ENCODE peak calls at places on chromosomes 5 and 9, in five cellular contexts. N is left ventricle myocardium inferior; O is fibroblast of lung; C is CD8-positive, alpha-beta T cell; M is A549. L is an unnamed sample.
A peak's percentile ranks its signal among the peaks of the same experiment; 100 is the strongest.

GRCh38 chr9:36802171-36802920 is 229.7 kb downstream of the MELK start:
- DNase-seq in N (no peak), O (peak; percentile 53), C (no peak), M (no peak), L (peak; percentile 87)

GRCh38 chr9:34123682-34124081 is 2.8 kb downstream of the DCAF12 start:
- DNase-seq in N (no peak), O (no peak), C (no peak), M (no peak), L (no peak)

GRCh38 chr9:38182321-38182720 is 113.3 kb upstream of the SHB start:
- DNase-seq in N (no peak), O (no peak), C (no peak), M (no peak), L (no peak)

GRCh38 chr9:127809562-127810377 is 7.1 kb downstream of the FPGS start:
- DNase-seq in N (no peak), O (peak; percentile 20), C (no peak), M (no peak), L (no peak)

GRCh38 chr5:79512692-79513518 is 1.0 kb downstream of the HOMER1 start:
- DNase-seq in N (no peak), O (peak; percentile 54), C (no peak), M (peak; percentile 35), L (peak; percentile 18)

GRCh38 chr5:37248970-37249819 is at the start of gene CPLANE1:
- DNase-seq in N (peak; percentile 84), O (peak; percentile 83), C (peak; percentile 74), M (peak; percentile 56), L (peak; percentile 88)

GRCh38 chr5:90473321-90474234 is 993 bp downstream of the MBLAC2 start:
- DNase-seq in N (no peak), O (peak; percentile 58), C (no peak), M (peak; percentile 14), L (peak; percentile 53)

GRCh38 chr5:125798311-125798710 is 624.9 kb upstream of the GRAMD2B start:
- DNase-seq in N (no peak), O (peak; percentile 42), C (no peak), M (no peak), L (no peak)

GRCh38 chr9:89154218-89154617 is 24.4 kb downstream of the SHC3 start:
- DNase-seq in N (no peak), O (no peak), C (no peak), M (no peak), L (no peak)

GRCh38 chr5:88807327-88807726 is 75.7 kb downstream of the MEF2C start:
- DNase-seq in N (no peak), O (no peak), C (no peak), M (no peak), L (no peak)

GRCh38 chr5:677131-678101 is 15.7 kb downstream of the TPPP start:
- DNase-seq in N (peak; percentile 7), O (no peak), C (peak; percentile 44), M (no peak), L (no peak)

GRCh38 chr5:40332945-40333344 is 346.8 kb upstream of the PTGER4 start:
- DNase-seq in N (no peak), O (no peak), C (no peak), M (no peak), L (no peak)

GRCh38 chr9:124660341-124660801 is 110.7 kb downstream of the NR6A1 start:
- DNase-seq in N (no peak), O (peak; percentile 81), C (no peak), M (no peak), L (peak; percentile 3)

GRCh38 chr5:171419663-171420428 is 399 bp downstream of the FGF18 start:
- DNase-seq in N (peak; percentile 33), O (peak; percentile 50), C (peak; percentile 48), M (peak; percentile 41), L (peak; percentile 66)

GRCh38 chr9:134445000-134445399 is 118.7 kb downstream of the RXRA start:
- DNase-seq in N (no peak), O (no peak), C (no peak), M (no peak), L (no peak)

GRCh38 chr9:134521817-134522501 is 119.6 kb upstream of the COL5A1 start:
- DNase-seq in N (no peak), O (no peak), C (no peak), M (no peak), L (no peak)

GRCh38 chr5:112174959-112175594 is 244.0 kb downstream of the EPB41L4A start:
- DNase-seq in N (no peak), O (peak; percentile 25), C (no peak), M (peak; percentile 47), L (no peak)

GRCh38 chr5:170628691-170629565 is 125.1 kb downstream of the KCNIP1 start:
- DNase-seq in N (no peak), O (no peak), C (no peak), M (no peak), L (no peak)

GRCh38 chr9:86732514-86732913 is 214.8 kb downstream of the GAS1 start:
- DNase-seq in N (no peak), O (peak; percentile 94), C (no peak), M (no peak), L (peak; percentile 82)

GRCh38 chr9:109107402-109108240 is 12.1 kb downstream of the TMEM245 start:
- DNase-seq in N (no peak), O (peak; percentile 84), C (no peak), M (peak; percentile 70), L (peak; percentile 26)

GRCh38 chr5:160348080-160348479 is 22.3 kb downstream of the C1QTNF2 start:
- DNase-seq in N (no peak), O (no peak), C (no peak), M (no peak), L (no peak)

GRCh38 chr9:127921592-127922120 is 4.8 kb upstream of the ST6GALNAC4 start:
- DNase-seq in N (peak; percentile 70), O (no peak), C (peak; percentile 90), M (peak; percentile 85), L (peak; percentile 54)

GRCh38 chr5:19608434-19608833 is 379.6 kb downstream of the CDH18 start:
- DNase-seq in N (no peak), O (peak; percentile 12), C (no peak), M (no peak), L (no peak)

GRCh38 chr5:131932235-131932634 is 13.2 kb downstream of the MEIKIN start:
- DNase-seq in N (no peak), O (no peak), C (no peak), M (no peak), L (no peak)

GRCh38 chr5:130104895-130105684 is 200.8 kb downstream of the CHSY3 start:
- DNase-seq in N (no peak), O (peak; percentile 68), C (no peak), M (no peak), L (no peak)

GRCh38 chr5:125196479-125197183 is 450.2 kb upstream of the ZNF608 start:
- DNase-seq in N (no peak), O (peak; percentile 11), C (no peak), M (no peak), L (no peak)

GRCh38 chr9:88803551-88804288 is 187.5 kb upstream of the S1PR3 start:
- DNase-seq in N (no peak), O (peak; percentile 56), C (no peak), M (no peak), L (peak; percentile 23)

GRCh38 chr5:141258948-141259347 is 13.8 kb downstream of the PCDHB15 start:
- DNase-seq in N (no peak), O (no peak), C (no peak), M (no peak), L (no peak)
- H3K9me3 ChIP-seq in N (peaks cover 100% of the 10 kb centered on the region), O (no peaks in the 10 kb centered on the region), C (peaks cover 32% of the 10 kb centered on the region), M (peaks cover 88% of the 10 kb centered on the region), L (peaks cover 72% of the 10 kb centered on the region)

GRCh38 chr5:58759745-58760144 is 176.9 kb downstream of the RAB3C start:
- DNase-seq in N (no peak), O (no peak), C (no peak), M (no peak), L (no peak)
- H3K4me3 ChIP-seq in N (peak overlapping the region; percentile 50), O (peak overlapping the region; percentile 18), C (peak overlapping the region; percentile 37), M (peak overlapping the region; percentile 27), L (peak overlapping the region; percentile 32)

GRCh38 chr5:150901446-150901845 is 3.3 kb downstream of the ZNF300 start:
- DNase-seq in N (no peak), O (no peak), C (no peak), M (no peak), L (no peak)

GRCh38 chr5:150895431-150896428 is 9.1 kb downstream of the ZNF300 start:
- DNase-seq in N (no peak), O (no peak), C (no peak), M (no peak), L (no peak)
- H3K9me3 ChIP-seq in N (peaks cover 100% of the 10 kb centered on the region), O (peaks cover 3% of the 10 kb centered on the region), C (peaks cover 55% of the 10 kb centered on the region), M (peaks cover 85% of the 10 kb centered on the region), L (peaks cover 73% of the 10 kb centered on the region)

GRCh38 chr9:136197372-136197875 is 7.5 kb downstream of the LHX3 start:
- DNase-seq in N (no peak), O (no peak), C (no peak), M (no peak), L (no peak)
- H3K4me3 ChIP-seq in N (no peak overlapping the region), O (no peak overlapping the region), C (no peak overlapping the region), M (no peak overlapping the region), L (no peak overlapping the region)

GRCh38 chr9:96203867-96204412 is 98.0 kb downstream of the HSD17B3 start:
- DNase-seq in N (peak; percentile 20), O (peak; percentile 38), C (no peak), M (no peak), L (no peak)

GRCh38 chr9:96206156-96206751 is 95.7 kb downstream of the HSD17B3 start:
- DNase-seq in N (no peak), O (no peak), C (no peak), M (no peak), L (no peak)

GRCh38 chr9:96204853-96205252 is 97.1 kb downstream of the HSD17B3 start:
- DNase-seq in N (no peak), O (no peak), C (no peak), M (no peak), L (no peak)

GRCh38 chr9:96214639-96215038 is 87.3 kb downstream of the HSD17B3 start:
- DNase-seq in N (no peak), O (no peak), C (no peak), M (no peak), L (no peak)

GRCh38 chr9:96209407-96210031 is 92.5 kb downstream of the HSD17B3 start:
- DNase-seq in N (no peak), O (peak; percentile 59), C (no peak), M (no peak), L (peak; percentile 60)
- H3K9me3 ChIP-seq in N (no peaks in the 10 kb centered on the region), O (no peaks in the 10 kb centered on the region), C (no peaks in the 10 kb centered on the region), M (peaks cover 4% of the 10 kb centered on the region), L (no peaks in the 10 kb centered on the region)

L was measured in MG63.